ENCODE peak calls at places on chromosome 3, in ten cellular contexts. L, H, M, Q, P, I, N, G, Y and A are unnamed samples. For H3K9me3, the result is how much of the 10 kb centered on the place peaks cover.

GRCh38 chr3:184982058-184982457 is 170.1 kb downstream of the VPS8 start:
- DNase-seq in L (no peak), H (no peak), M (no peak), Q (no peak), P (no peak), I (no peak), N (no peak), G (no peak), Y (no peak), A (no peak)

GRCh38 chr3:38998086-38998485 is 53.7 kb downstream of the SCN11A start:
- DNase-seq in L (no peak), H (no peak), M (no peak), Q (no peak), P (no peak), I (no peak), N (no peak), G (no peak), Y (no peak), A (no peak)

GRCh38 chr3:149377408-149378111 is at the start of gene TM4SF1:
- DNase-seq in L (peak), H (peak), M (peak), Q (peak), P (peak), I (peak), N (peak), G (peak), Y (peak), A (peak)

GRCh38 chr3:50372349-50372748 is 13.0 kb upstream of the TMEM115 start:
- DNase-seq in L (no peak), H (no peak), M (no peak), Q (no peak), P (no peak), I (no peak), N (peak), G (no peak), Y (no peak), A (no peak)

GRCh38 chr3:71450985-71451560 is 132.5 kb downstream of the FOXP1 start:
- DNase-seq in L (no peak), H (no peak), M (no peak), Q (no peak), P (no peak), I (no peak), N (no peak), G (no peak), Y (no peak), A (no peak)

GRCh38 chr3:129633751-129634481 is 27.4 kb upstream of the PLXND1 start:
- DNase-seq in L (no peak), H (no peak), M (no peak), Q (no peak), P (no peak), I (no peak), N (no peak), G (no peak), Y (peak), A (peak)

GRCh38 chr3:146065573-146066006 is 95.4 kb downstream of the PLOD2 start:
- DNase-seq in L (peak), H (peak), M (no peak), Q (no peak), P (no peak), I (peak), N (peak), G (no peak), Y (peak), A (no peak)

GRCh38 chr3:155352900-155353490 is 59.5 kb upstream of the STRIT1 start:
- DNase-seq in L (peak), H (peak), M (no peak), Q (no peak), P (no peak), I (peak), N (no peak), G (no peak), Y (no peak), A (no peak)

GRCh38 chr3:194133661-194134230 is 2.2 kb upstream of the HES1 start:
- DNase-seq in L (no peak), H (peak), M (peak), Q (peak), P (peak), I (peak), N (peak), G (peak), Y (peak), A (peak)

GRCh38 chr3:5226783-5227182 is 39.3 kb downstream of the EDEM1 start:
- DNase-seq in L (no peak), H (peak), M (no peak), Q (no peak), P (no peak), I (peak), N (no peak), G (no peak), Y (no peak), A (no peak)

GRCh38 chr3:99532246-99532645 is 106.1 kb upstream of the COL8A1 start:
- DNase-seq in L (peak), H (peak), M (no peak), Q (no peak), P (no peak), I (peak), N (peak), G (no peak), Y (peak), A (peak)

GRCh38 chr3:14299767-14300166 is 102.6 kb upstream of the SLC6A6 start:
- DNase-seq in L (no peak), H (no peak), M (no peak), Q (no peak), P (no peak), I (no peak), N (no peak), G (no peak), Y (no peak), A (no peak)

GRCh38 chr3:64039972-64040733 is 16.9 kb upstream of the PSMD6 start:
- DNase-seq in L (no peak), H (no peak), M (no peak), Q (no peak), P (no peak), I (no peak), N (no peak), G (no peak), Y (no peak), A (no peak)

GRCh38 chr3:80771085-80771484 is 990.4 kb downstream of the GBE1 start:
- DNase-seq in L (no peak), H (no peak), M (no peak), Q (no peak), P (no peak), I (no peak), N (no peak), G (no peak), Y (no peak), A (no peak)

GRCh38 chr3:37218206-37218605 is 43.8 kb upstream of the LRRFIP2 start:
- DNase-seq in L (no peak), H (no peak), M (no peak), Q (no peak), P (peak), I (no peak), N (no peak), G (no peak), Y (no peak), A (no peak)

GRCh38 chr3:28348286-28348636 is 260 bp upstream of the ZCWPW2 start:
- DNase-seq in L (no peak), H (no peak), M (no peak), Q (peak), P (peak), I (no peak), N (no peak), G (no peak), Y (no peak), A (no peak)

GRCh38 chr3:190582667-190583066 is 68.8 kb downstream of the IL1RAP start:
- DNase-seq in L (no peak), H (no peak), M (no peak), Q (no peak), P (no peak), I (no peak), N (no peak), G (no peak), Y (no peak), A (no peak)

GRCh38 chr3:116739678-116740077 is 30.1 kb downstream of the TUSC7 start:
- DNase-seq in L (no peak), H (no peak), M (no peak), Q (no peak), P (no peak), I (no peak), N (no peak), G (no peak), Y (no peak), A (no peak)

GRCh38 chr3:48700750-48701405 is 15.2 kb upstream of the NCKIPSD start:
- DNase-seq in L (no peak), H (no peak), M (peak), Q (no peak), P (no peak), I (no peak), N (no peak), G (no peak), Y (no peak), A (no peak)

GRCh38 chr3:37907371-37907770 is 45.7 kb downstream of the CTDSPL start:
- DNase-seq in L (no peak), H (no peak), M (no peak), Q (no peak), P (no peak), I (no peak), N (no peak), G (no peak), Y (no peak), A (no peak)

GRCh38 chr3:16841906-16842709 is 42.6 kb upstream of the PLCL2 start:
- DNase-seq in L (no peak), H (no peak), M (peak), Q (no peak), P (peak), I (no peak), N (peak), G (no peak), Y (peak), A (peak)

GRCh38 chr3:99859855-99860254 is 42.2 kb downstream of the CMSS1 start:
- DNase-seq in L (peak), H (peak), M (no peak), Q (no peak), P (no peak), I (no peak), N (no peak), G (no peak), Y (no peak), A (no peak)

GRCh38 chr3:55128201-55128870 is 200.5 kb upstream of the LRTM1 start:
- DNase-seq in L (no peak), H (no peak), M (no peak), Q (no peak), P (no peak), I (no peak), N (no peak), G (no peak), Y (peak), A (no peak)

GRCh38 chr3:5041315-5041714 is 62.1 kb downstream of the BHLHE40 start:
- DNase-seq in L (no peak), H (no peak), M (no peak), Q (no peak), P (no peak), I (no peak), N (no peak), G (no peak), Y (no peak), A (no peak)

GRCh38 chr3:98695816-98696215 is 67.3 kb upstream of the ST3GAL6 start:
- DNase-seq in L (no peak), H (peak), M (no peak), Q (no peak), P (no peak), I (no peak), N (no peak), G (no peak), Y (no peak), A (no peak)

GRCh38 chr3:158313344-158313927 is 203.5 kb downstream of the RSRC1 start:
- DNase-seq in L (peak), H (peak), M (no peak), Q (no peak), P (no peak), I (peak), N (no peak), G (no peak), Y (no peak), A (no peak)

GRCh38 chr3:70312336-70312735 is at the start of gene MDFIC2:
- DNase-seq in L (no peak), H (no peak), M (no peak), Q (no peak), P (no peak), I (no peak), N (no peak), G (no peak), Y (no peak), A (peak)

GRCh38 chr3:126142652-126143051 is 37.7 kb downstream of the ALDH1L1 start:
- DNase-seq in L (no peak), H (no peak), M (no peak), Q (no peak), P (no peak), I (no peak), N (peak), G (peak), Y (no peak), A (peak)

GRCh38 chr3:38151667-38152265 is 13.3 kb downstream of the MYD88 start:
- DNase-seq in L (no peak), H (no peak), M (no peak), Q (no peak), P (no peak), I (no peak), N (no peak), G (no peak), Y (peak), A (no peak)

GRCh38 chr3:161171639-161172552 is 49.2 kb upstream of the NMD3 start:
- DNase-seq in L (no peak), H (peak), M (no peak), Q (no peak), P (no peak), I (no peak), N (no peak), G (no peak), Y (no peak), A (no peak)

GRCh38 chr3:79038057-79038456 is 729.7 kb downstream of the ROBO1 start:
- DNase-seq in L (no peak), H (no peak), M (no peak), Q (no peak), P (no peak), I (no peak), N (no peak), G (no peak), Y (no peak), A (no peak)

GRCh38 chr3:51622868-51623267 is 48.2 kb upstream of the TEX264 start:
- DNase-seq in L (no peak), H (no peak), M (no peak), Q (no peak), P (no peak), I (no peak), N (no peak), G (no peak), Y (no peak), A (no peak)

GRCh38 chr3:159786489-159787181 is 202.0 kb upstream of the IL12A start:
- DNase-seq in L (no peak), H (no peak), M (no peak), Q (no peak), P (no peak), I (no peak), N (no peak), G (no peak), Y (no peak), A (no peak)

GRCh38 chr3:57025237-57025636 is 35.2 kb upstream of the SPATA12 start:
- DNase-seq in L (no peak), H (no peak), M (no peak), Q (no peak), P (no peak), I (no peak), N (no peak), G (no peak), Y (no peak), A (no peak)

GRCh38 chr3:187750513-187751123 is 5.3 kb upstream of the BCL6 start:
- DNase-seq in L (no peak), H (no peak), M (no peak), Q (no peak), P (peak), I (peak), N (peak), G (no peak), Y (no peak), A (no peak)

GRCh38 chr3:126435456-126436315 is 40.0 kb downstream of the ZXDC start:
- DNase-seq in L (no peak), H (no peak), M (peak), Q (no peak), P (no peak), I (no peak), N (peak), G (peak), Y (no peak), A (peak)

GRCh38 chr3:179416681-179417080 is 34.6 kb downstream of the GNB4 start:
- DNase-seq in L (no peak), H (no peak), M (no peak), Q (no peak), P (no peak), I (no peak), N (no peak), G (no peak), Y (no peak), A (no peak)

GRCh38 chr3:179425075-179425474 is 26.2 kb downstream of the GNB4 start:
- DNase-seq in L (no peak), H (no peak), M (no peak), Q (no peak), P (no peak), I (no peak), N (no peak), G (no peak), Y (no peak), A (no peak)

GRCh38 chr3:179418610-179419009 is 32.7 kb downstream of the GNB4 start:
- DNase-seq in L (no peak), H (no peak), M (no peak), Q (no peak), P (no peak), I (no peak), N (no peak), G (no peak), Y (no peak), A (no peak)

GRCh38 chr3:179421500-179421899 is 29.8 kb downstream of the GNB4 start:
- DNase-seq in L (peak), H (peak), M (no peak), Q (no peak), P (no peak), I (no peak), N (no peak), G (no peak), Y (peak), A (peak)
- TF ChIP-seq CTCF in L (peak), H (peak), M (peak), Q (peak), P (peak), I (peak), N (no peak), G (peak), Y (peak), A (peak)

GRCh38 chr3:32822609-32823498 is 5.1 kb downstream of the TRIM71 start:
- DNase-seq in L (no peak), H (no peak), M (no peak), Q (no peak), P (no peak), I (no peak), N (no peak), G (no peak), Y (no peak), A (no peak)

GRCh38 chr3:32820430-32820829 is 2.6 kb downstream of the TRIM71 start:
- DNase-seq in L (no peak), H (no peak), M (no peak), Q (no peak), P (no peak), I (no peak), N (no peak), G (no peak), Y (no peak), A (no peak)

GRCh38 chr3:32819581-32820348 is 2.0 kb downstream of the TRIM71 start:
- DNase-seq in L (no peak), H (no peak), M (peak), Q (no peak), P (no peak), I (no peak), N (no peak), G (no peak), Y (no peak), A (peak)

GRCh38 chr3:32820971-32821685 is 3.3 kb downstream of the TRIM71 start:
- DNase-seq in L (no peak), H (no peak), M (no peak), Q (no peak), P (no peak), I (no peak), N (no peak), G (no peak), Y (no peak), A (peak)

DNA sequence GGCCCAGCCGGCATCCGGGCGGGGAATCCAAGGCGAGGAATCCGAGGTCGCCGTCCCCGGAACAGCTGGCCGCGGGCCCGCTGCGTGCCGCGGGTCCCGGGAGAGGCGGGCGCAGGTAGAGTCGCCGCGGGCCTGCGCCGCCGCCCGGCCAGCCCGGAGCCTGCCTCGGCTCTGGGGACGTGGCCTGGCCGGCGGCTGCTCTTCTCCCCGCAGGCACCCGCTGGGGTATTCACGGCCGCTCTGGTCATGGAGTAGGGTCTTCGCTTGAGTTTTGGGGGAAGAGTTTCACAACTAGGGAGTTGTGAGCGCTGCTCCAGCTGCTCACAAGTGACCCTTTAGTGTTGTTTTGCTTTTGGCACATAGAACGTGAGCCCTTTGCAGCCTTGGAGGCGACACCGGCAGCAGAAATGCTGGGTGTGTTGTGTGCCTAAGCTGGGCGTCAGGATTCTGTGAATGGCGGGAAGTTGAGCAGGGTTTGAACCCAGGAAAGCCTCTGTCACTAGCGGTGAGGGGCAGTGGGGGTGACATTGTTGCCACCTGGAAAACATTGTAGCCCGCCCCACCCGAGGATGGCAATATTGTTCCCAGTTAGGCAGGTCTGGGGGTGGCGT is 4.0 kb downstream of the TRIM71 start:
- DNase-seq in L (no peak), H (no peak), M (peak), Q (no peak), P (no peak), I (no peak), N (no peak), G (no peak), Y (no peak), A (peak)
- H3K4me3 ChIP-seq in L (no peak), H (no peak), M (peak), Q (peak), P (peak), I (peak), N (no peak), G (peak), Y (no peak), A (peak)

DNA sequence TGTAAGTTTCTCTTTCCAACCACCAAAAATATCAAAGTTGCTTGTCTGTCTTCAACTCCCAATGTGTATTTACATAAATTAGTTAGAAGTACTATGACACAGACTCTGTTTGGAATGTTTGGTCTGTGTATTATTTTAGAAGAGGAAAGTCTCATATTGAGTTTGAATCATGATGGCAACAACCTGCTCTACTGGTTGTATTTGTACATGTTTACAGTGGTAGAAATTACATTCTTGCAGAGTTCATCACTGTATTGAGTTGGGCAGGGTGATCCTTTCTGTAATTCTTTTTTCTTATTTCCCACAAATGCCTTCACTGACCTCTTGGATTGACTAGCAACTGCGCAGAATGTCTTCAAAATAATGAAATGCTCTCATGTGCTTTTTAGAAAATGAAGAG is 149.6 kb downstream of the CHL1 start:
- DNase-seq in L (no peak), H (no peak), M (no peak), Q (no peak), P (no peak), I (no peak), N (no peak), G (no peak), Y (no peak), A (no peak)
- H3K9me3 ChIP-seq in L (under half), H (under half), M (under half), Q (under half), P (under half), I (under half), N (under half), G (under half), Y (under half), A (half or more)

GRCh38 chr3:66453525-66454463 is 47.0 kb downstream of the LRIG1 start:
- DNase-seq in L (no peak), H (no peak), M (no peak), Q (no peak), P (no peak), I (no peak), N (no peak), G (no peak), Y (no peak), A (peak)
- TF ChIP-seq CTCF in L (no peak), H (no peak), M (no peak), Q (no peak), P (no peak), I (no peak), N (no peak), G (no peak), Y (no peak), A (no peak)

GRCh38 chr3:59816312-59816711 is 766.5 kb upstream of the CFAP20DC start:
- DNase-seq in L (no peak), H (no peak), M (no peak), Q (no peak), P (no peak), I (no peak), N (no peak), G (no peak), Y (peak), A (no peak)
- H3K4me3 ChIP-seq in L (no peak), H (no peak), M (no peak), Q (no peak), P (no peak), I (no peak), N (no peak), G (no peak), Y (no peak), A (no peak)

GRCh38 chr3:502486-502885 is 305.9 kb downstream of the CHL1 start:
- DNase-seq in L (no peak), H (no peak), M (no peak), Q (no peak), P (no peak), I (no peak), N (no peak), G (no peak), Y (no peak), A (no peak)

GRCh38 chr3:494190-494589 is 297.6 kb downstream of the CHL1 start:
- DNase-seq in L (no peak), H (no peak), M (no peak), Q (no peak), P (no peak), I (no peak), N (no peak), G (no peak), Y (no peak), A (no peak)

DNA sequence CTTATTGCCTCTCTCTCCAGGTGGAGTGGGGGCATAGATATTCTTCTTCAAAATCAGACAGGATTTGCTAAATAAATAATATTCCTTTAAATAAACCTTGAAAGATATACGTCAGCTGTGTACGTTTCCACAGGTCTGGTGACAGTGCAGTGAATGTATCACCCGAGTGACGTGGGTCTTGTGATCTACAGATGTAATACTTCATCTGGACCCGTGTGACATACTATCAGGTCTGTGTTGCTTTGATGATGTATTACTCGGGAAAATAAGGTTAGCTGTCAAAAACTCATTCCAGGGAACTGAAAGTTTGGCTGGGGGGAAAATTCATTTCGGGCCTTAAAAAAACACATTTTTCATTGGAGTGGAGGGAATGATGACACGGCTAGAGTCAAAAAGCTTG is 302.8 kb downstream of the CHL1 start:
- DNase-seq in L (no peak), H (no peak), M (no peak), Q (no peak), P (no peak), I (no peak), N (no peak), G (no peak), Y (no peak), A (no peak)
- H3K9me3 ChIP-seq in L (under half), H (under half), M (under half), Q (under half), P (under half), I (half or more), N (under half), G (under half), Y (under half), A (half or more)